ENCODE peak calls at places on chromosomes 13 and 19, in eight cellular contexts. J is stomach; L is lower lobe of right lung; W is upper lobe of left lung; V is CD8-positive, alpha-beta T cell; G is A549; M is endothelial cell; Y is ovary. X is an unnamed sample.

GRCh38 chr19:52734340-52734892 is 428 bp downstream of the ZNF611 start:
- DNase-seq in J (peak), L (no peak), W (no peak), V (no peak), G (no peak), M (peak), Y (peak), X (peak)

GRCh38 chr13:32901994-32902780 is 114.0 kb upstream of the KL start:
- DNase-seq in J (no peak), L (no peak), W (no peak), V (no peak), G (no peak), M (no peak), Y (no peak), X (no peak)

GRCh38 chr13:59834801-59835200 is 328.9 kb downstream of the DIAPH3 start:
- DNase-seq in J (no peak), L (no peak), W (no peak), V (no peak), G (no peak), M (no peak), Y (no peak), X (no peak)

GRCh38 chr13:32682740-32683139 is 96.5 kb downstream of the PDS5B start:
- DNase-seq in J (no peak), L (no peak), W (no peak), V (no peak), G (no peak), M (no peak), Y (no peak), X (no peak)

GRCh38 chr13:40986328-40986856 is 32.7 kb downstream of the ELF1 start:
- DNase-seq in J (no peak), L (no peak), W (no peak), V (no peak), G (peak), M (no peak), Y (no peak), X (no peak)

GRCh38 chr19:5983367-5983955 is 5.5 kb upstream of the RANBP3 start:
- DNase-seq in J (no peak), L (no peak), W (no peak), V (no peak), G (no peak), M (no peak), Y (no peak), X (no peak)

GRCh38 chr13:23899555-23899954 is 2.3 kb upstream of the C1QTNF9B start:
- DNase-seq in J (no peak), L (no peak), W (no peak), V (peak), G (peak), M (peak), Y (no peak), X (peak)

GRCh38 chr13:32150794-32151193 is 119.2 kb downstream of the FRY start:
- DNase-seq in J (no peak), L (no peak), W (peak), V (no peak), G (no peak), M (no peak), Y (peak), X (no peak)

GRCh38 chr19:35170359-35171061 is 16.0 kb downstream of the FXYD5 start:
- DNase-seq in J (no peak), L (no peak), W (no peak), V (no peak), G (no peak), M (no peak), Y (no peak), X (no peak)

GRCh38 chr13:33281951-33282595 is 3.5 kb downstream of the STARD13 start:
- DNase-seq in J (no peak), L (no peak), W (no peak), V (no peak), G (peak), M (no peak), Y (no peak), X (no peak)

GRCh38 chr19:14114439-14114838 is 3.1 kb downstream of the PRKACA start:
- DNase-seq in J (no peak), L (no peak), W (no peak), V (no peak), G (no peak), M (no peak), Y (no peak), X (no peak)

GRCh38 chr19:37551123-37551993 is 43.2 kb downstream of the ZNF571 start:
- DNase-seq in J (no peak), L (no peak), W (no peak), V (peak), G (no peak), M (peak), Y (no peak), X (no peak)

GRCh38 chr19:11069451-11070009 is 19.7 kb upstream of the LDLR start:
- DNase-seq in J (no peak), L (peak), W (peak), V (no peak), G (no peak), M (no peak), Y (no peak), X (no peak)

GRCh38 chr13:46315491-46316075 is 71.5 kb downstream of the RUBCNL start:
- DNase-seq in J (no peak), L (no peak), W (no peak), V (no peak), G (no peak), M (no peak), Y (no peak), X (no peak)

GRCh38 chr13:83815598-83815997 is 66.7 kb downstream of the SLITRK1 start:
- DNase-seq in J (no peak), L (no peak), W (no peak), V (no peak), G (no peak), M (no peak), Y (no peak), X (no peak)

GRCh38 chr19:56837892-56838679 is 2.4 kb downstream of the PEG3 start:
- DNase-seq in J (no peak), L (peak), W (peak), V (no peak), G (no peak), M (no peak), Y (peak), X (no peak)

GRCh38 chr13:94209110-94209509 is 270.4 kb downstream of the DCT start:
- DNase-seq in J (no peak), L (no peak), W (no peak), V (no peak), G (no peak), M (no peak), Y (no peak), X (no peak)

GRCh38 chr13:19862511-19863313 is 737 bp downstream of the ZMYM5 start:
- DNase-seq in J (peak), L (peak), W (peak), V (peak), G (peak), M (no peak), Y (peak), X (peak)

GRCh38 chr19:13083627-13084026 is 19.0 kb downstream of the LYL1 start:
- DNase-seq in J (no peak), L (no peak), W (no peak), V (no peak), G (no peak), M (no peak), Y (no peak), X (no peak)

GRCh38 chr13:29654807-29655547 is 59.5 kb upstream of the SLC7A1 start:
- DNase-seq in J (no peak), L (no peak), W (no peak), V (no peak), G (no peak), M (no peak), Y (no peak), X (no peak)

GRCh38 chr19:48719263-48720171 is at the start of gene MAMSTR:
- DNase-seq in J (no peak), L (peak), W (no peak), V (no peak), G (no peak), M (no peak), Y (peak), X (no peak)

GRCh38 chr19:56356944-56357343 is 36.4 kb downstream of the ZNF582 start:
- DNase-seq in J (no peak), L (no peak), W (no peak), V (no peak), G (no peak), M (no peak), Y (no peak), X (no peak)

GRCh38 chr13:44385847-44386246 is 12.2 kb downstream of the SERP2 start:
- DNase-seq in J (no peak), L (no peak), W (no peak), V (no peak), G (no peak), M (no peak), Y (no peak), X (no peak)

GRCh38 chr13:44386932-44387556 is 13.4 kb downstream of the SERP2 start:
- DNase-seq in J (no peak), L (no peak), W (no peak), V (no peak), G (no peak), M (no peak), Y (no peak), X (no peak)

GRCh38 chr13:44389856-44390255 is 16.2 kb downstream of the SERP2 start:
- DNase-seq in J (no peak), L (no peak), W (no peak), V (no peak), G (no peak), M (no peak), Y (no peak), X (no peak)

GRCh38 chr13:44389003-44389666 is 15.5 kb downstream of the SERP2 start:
- DNase-seq in J (no peak), L (no peak), W (no peak), V (no peak), G (no peak), M (no peak), Y (no peak), X (no peak)

DNA sequence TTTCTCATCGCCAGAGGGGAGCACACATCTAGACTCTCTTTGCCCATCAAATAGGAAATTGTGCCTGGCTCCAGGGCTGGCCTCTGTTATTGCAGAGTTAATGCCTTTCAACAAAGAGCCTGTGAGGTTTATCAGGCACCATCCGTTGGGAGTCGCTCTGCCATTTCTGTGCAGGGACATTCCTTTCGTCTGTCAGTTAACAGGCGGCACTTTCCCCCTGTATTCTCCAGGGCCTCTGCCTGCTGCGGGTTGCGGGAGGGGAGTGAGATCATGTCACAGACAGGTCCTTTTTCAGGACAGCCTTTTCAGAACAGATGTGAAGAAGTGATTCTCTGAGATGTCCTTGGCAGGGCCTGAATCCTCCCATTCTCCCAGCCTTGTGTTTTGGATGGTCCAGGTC is 14.8 kb downstream of the SERP2 start:
- DNase-seq in J (no peak), L (no peak), W (no peak), V (no peak), G (no peak), M (no peak), Y (no peak), X (no peak)
- TF ChIP-seq CTCF in J (no peak), L (no peak), W (no peak), V (no peak), G (no peak), M (no peak), Y (no peak), X (no peak)

DNA sequence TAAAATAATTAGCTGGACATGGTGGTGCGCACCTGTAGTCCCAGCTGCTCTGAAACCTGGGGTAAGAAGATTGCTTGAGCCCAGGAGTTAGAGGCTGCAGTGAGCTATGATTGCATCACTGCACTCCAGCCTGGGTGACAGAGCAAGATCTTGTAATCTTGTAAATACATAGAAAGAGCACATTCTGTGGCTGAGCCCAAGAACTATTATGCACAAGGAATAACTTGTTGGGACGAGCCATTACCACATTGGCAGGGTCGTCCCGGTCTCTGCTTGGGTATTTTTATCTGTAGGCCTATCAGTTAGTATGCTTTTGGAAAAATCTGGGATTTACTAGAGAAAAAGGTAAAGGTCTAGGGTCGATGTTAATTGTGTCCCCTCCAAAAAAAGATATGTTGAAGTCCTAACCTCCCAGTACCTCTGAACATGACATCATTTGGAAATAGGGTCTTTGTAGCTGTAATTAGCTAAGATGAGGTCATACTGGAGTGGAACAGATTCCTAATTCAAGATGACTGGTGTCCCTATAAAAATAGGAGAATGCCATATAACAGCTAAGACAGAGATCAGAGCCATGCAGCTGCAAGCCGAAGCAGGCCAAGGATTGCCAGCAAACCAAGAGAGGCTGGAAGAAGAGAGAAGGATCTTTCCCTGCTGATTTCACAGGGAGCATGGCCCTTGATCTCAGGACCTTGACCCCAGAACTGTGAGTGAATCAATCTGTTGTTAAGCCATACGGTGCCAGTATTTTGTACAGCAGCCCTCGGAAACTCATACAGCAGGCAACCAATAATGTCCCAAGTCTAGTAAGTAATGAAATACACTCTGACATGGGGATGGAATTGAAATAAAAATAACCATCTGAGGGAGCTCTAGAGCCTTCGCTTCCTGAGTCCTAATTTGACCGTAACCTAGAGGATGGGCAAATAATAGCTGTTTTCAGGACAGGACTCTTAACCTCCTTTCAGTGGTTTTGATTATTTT is 77.0 kb downstream of the TM9SF2 start:
- DNase-seq in J (no peak), L (no peak), W (no peak), V (no peak), G (peak), M (no peak), Y (peak), X (peak)
- TF ChIP-seq CTCF in J (no peak), L (peak), W (no peak), V (no peak), G (no peak), M (no peak), Y (peak), X (peak)

GRCh38 chr19:3392480-3392879 is 26.1 kb downstream of the NFIC start:
- DNase-seq in J (no peak), L (no peak), W (no peak), V (no peak), G (no peak), M (no peak), Y (no peak), X (no peak)

GRCh38 chr19:3389446-3389778 is 23.0 kb downstream of the NFIC start:
- DNase-seq in J (no peak), L (no peak), W (no peak), V (no peak), G (no peak), M (no peak), Y (no peak), X (no peak)

GRCh38 chr19:3386447-3387234 is 20.3 kb downstream of the NFIC start:
- DNase-seq in J (no peak), L (no peak), W (no peak), V (no peak), G (no peak), M (no peak), Y (no peak), X (no peak)

GRCh38 chr19:3389876-3390361 is 23.5 kb downstream of the NFIC start:
- DNase-seq in J (peak), L (no peak), W (no peak), V (no peak), G (no peak), M (no peak), Y (no peak), X (no peak)

DNA sequence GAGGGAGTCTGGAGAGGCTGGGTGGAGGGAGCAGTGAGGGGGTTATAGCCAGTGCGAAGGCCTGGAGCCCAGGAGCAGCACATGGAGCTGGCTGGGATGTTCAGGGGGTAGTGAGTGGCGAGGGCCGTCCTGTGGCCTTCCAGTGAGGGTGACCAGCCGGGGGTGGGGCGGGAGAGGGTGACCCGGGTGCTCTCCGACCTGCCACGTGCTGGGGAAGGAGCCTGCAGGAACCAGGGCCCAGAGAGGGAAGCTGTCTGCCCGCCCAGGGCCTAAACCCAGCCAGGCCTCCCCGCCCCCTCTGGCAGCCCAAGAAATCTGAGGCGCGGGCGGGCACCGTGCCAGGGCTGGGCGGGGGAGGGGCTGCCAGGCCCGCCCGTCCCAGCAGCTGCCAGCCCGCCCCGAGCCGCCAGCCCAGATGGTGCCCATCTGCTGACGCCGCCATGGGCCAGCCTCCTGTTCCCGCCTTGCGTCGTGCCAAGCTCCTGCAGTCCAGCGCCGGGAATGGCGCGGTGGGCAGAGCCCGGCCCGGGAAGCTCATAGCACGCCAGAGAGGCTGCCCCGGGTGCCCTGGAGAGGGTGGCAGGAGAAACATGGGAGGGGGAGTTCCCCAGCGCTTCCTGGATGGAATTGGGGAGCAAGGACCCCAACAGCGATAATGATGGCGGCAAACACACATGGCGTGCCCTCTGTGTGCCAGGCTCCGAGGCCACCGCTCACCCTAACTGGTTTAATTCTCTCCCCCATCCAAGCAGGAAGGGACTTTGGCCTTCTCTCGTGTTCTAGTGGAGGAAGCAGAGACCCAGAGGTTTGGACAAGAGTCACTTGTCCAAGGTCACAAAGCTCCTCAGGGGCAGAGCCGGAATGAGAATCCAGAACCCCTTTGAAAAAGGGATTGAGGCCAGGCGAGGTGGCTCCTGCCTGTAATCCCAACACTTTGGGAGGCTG is 21.5 kb downstream of the NFIC start:
- DNase-seq in J (peak), L (peak), W (peak), V (no peak), G (peak), M (no peak), Y (peak), X (no peak)
- TF ChIP-seq CTCF in J (no peak), L (no peak), W (peak), V (no peak), G (no peak), M (no peak), Y (no peak), X (no peak)

DNA sequence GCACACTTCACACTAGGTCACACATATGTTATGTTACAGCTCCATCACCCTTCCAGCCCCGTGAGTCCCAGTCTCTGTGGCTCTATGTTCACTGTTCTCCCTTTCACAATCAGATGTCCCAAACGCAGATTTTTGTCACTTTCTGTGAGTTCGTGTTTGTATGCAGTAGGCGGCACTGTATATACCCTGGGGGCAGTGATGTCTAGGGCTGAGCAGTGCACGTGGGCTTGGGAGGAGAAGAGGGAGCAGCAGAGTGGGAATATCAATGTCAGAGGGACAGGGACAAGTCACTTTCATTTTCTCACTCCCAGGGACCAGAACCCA is 22.0 kb downstream of the PSG1 start:
- DNase-seq in J (no peak), L (no peak), W (no peak), V (no peak), G (no peak), M (no peak), Y (no peak), X (no peak)
- TF ChIP-seq CTCF in J (no peak), L (peak), W (no peak), V (peak), G (no peak), M (peak), Y (no peak), X (no peak)

GRCh38 chr19:8304841-8305621 is 3.1 kb downstream of the CD320 start:
- DNase-seq in J (peak), L (peak), W (peak), V (no peak), G (no peak), M (peak), Y (peak), X (peak)

GRCh38 chr19:8307965-8308866 is at the start of gene CD320:
- DNase-seq in J (peak), L (peak), W (peak), V (peak), G (peak), M (peak), Y (peak), X (peak)

GRCh38 chr19:8307400-8307964 is 676 bp downstream of the CD320 start:
- DNase-seq in J (peak), L (no peak), W (peak), V (no peak), G (no peak), M (peak), Y (no peak), X (no peak)

GRCh38 chr19:8305798-8306197 is 2.4 kb downstream of the CD320 start:
- DNase-seq in J (no peak), L (peak), W (peak), V (no peak), G (no peak), M (no peak), Y (peak), X (no peak)

GRCh38 chr19:8306235-8307054 is 1.7 kb downstream of the CD320 start:
- DNase-seq in J (peak), L (peak), W (peak), V (no peak), G (no peak), M (peak), Y (peak), X (peak)
- TF ChIP-seq CTCF in J (no peak), L (no peak), W (no peak), V (no peak), G (no peak), M (no peak), Y (no peak), X (no peak)

DNA sequence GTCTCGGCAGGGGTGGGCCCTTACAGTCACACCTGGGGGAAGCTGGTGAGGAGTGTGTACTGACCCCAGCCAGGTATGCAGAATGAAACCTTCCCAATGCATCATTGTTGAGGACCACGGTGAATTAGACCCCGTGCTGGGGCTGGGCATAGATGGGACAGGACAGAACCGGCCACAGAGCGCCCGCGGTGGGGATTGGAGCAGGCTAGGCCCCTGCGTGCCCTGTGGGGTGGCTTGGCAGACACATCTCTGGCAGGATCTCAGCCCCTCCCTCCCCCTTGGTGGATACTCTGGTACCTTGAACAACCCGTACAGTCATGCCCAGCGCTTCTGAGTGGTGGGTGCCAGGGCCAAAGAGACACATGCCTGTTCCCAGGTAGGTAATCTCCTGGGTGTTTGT is 200.6 kb downstream of the TEX29 start:
- DNase-seq in J (no peak), L (peak), W (no peak), V (no peak), G (no peak), M (no peak), Y (no peak), X (no peak)
- TF ChIP-seq CTCF in J (no peak), L (no peak), W (no peak), V (no peak), G (no peak), M (no peak), Y (no peak), X (no peak)

GRCh38 chr13:106382569-106382968 is 152.9 kb downstream of the EFNB2 start:
- DNase-seq in J (no peak), L (no peak), W (no peak), V (no peak), G (no peak), M (no peak), Y (no peak), X (no peak)
- TF ChIP-seq CTCF in J (no peak), L (no peak), W (no peak), V (no peak), G (no peak), M (no peak), Y (no peak), X (no peak)